ENCODE peak calls at places on chromosomes 13 and 19, in eight cellular contexts. H is transverse colon, L is ascending aorta, M is left lung, Z is cardiac fibroblast, V is natural killer cell, C is astrocyte of the spinal cord, N is AG09309. X is an unnamed sample.

GRCh38 chr19:51739466-51740213 is 12.0 kb downstream of the FPR1 start:
- DNase-seq in L (no peak), M (no peak), V (no peak), N (no peak), Z (no peak), H (no peak), C (no peak), X (no peak)

GRCh38 chr19:38388310-38389100 is at the start of gene SPRED3:
- DNase-seq in Z (no peak), M (peak; percentile 80), L (no peak), N (no peak), C (no peak), H (no peak), V (no peak), X (no peak)

GRCh38 chr19:4295972-4296771 is 6.0 kb downstream of the TMIGD2 start:
- DNase-seq in M (no peak), Z (no peak), H (peak; percentile 22), N (no peak), C (no peak), V (no peak), L (no peak), X (no peak)

GRCh38 chr13:99123101-99124045 is 77.3 kb upstream of the UBAC2 start:
- DNase-seq in C (peak; percentile 16), Z (peak; percentile 62), M (no peak), V (no peak), L (no peak), H (no peak), N (peak; percentile 23), X (no peak)

GRCh38 chr13:50415428-50415827 is 400.2 kb downstream of the KCNRG start:
- DNase-seq in N (no peak), L (no peak), V (no peak), H (no peak), Z (peak; percentile 27), M (no peak), C (no peak), X (no peak)

GRCh38 chr19:52170863-52171320 is 529 bp downstream of the ZNF836 start:
- DNase-seq in L (no peak), M (peak; percentile 84), C (no peak), Z (no peak), H (peak; percentile 27), N (no peak), V (no peak), X (no peak)

GRCh38 chr19:2249010-2249866 is at the start of gene AMH:
- DNase-seq in N (no peak), Z (no peak), V (no peak), L (no peak), H (no peak), M (peak; percentile 65), C (no peak), X (no peak)

GRCh38 chr13:77492982-77493381 is 42.5 kb upstream of the SCEL start:
- DNase-seq in L (no peak), V (no peak), Z (peak; percentile 58), C (peak; percentile 33), N (no peak), H (no peak), M (no peak), X (no peak)

GRCh38 chr13:46797468-46798237 is 692 bp upstream of the ESD start:
- DNase-seq in V (no peak), L (no peak), C (no peak), M (no peak), Z (no peak), N (no peak), H (no peak), X (no peak)

GRCh38 chr19:4267101-4267900 is 11.8 kb upstream of the SHD start:
- DNase-seq in M (peak; percentile 86), L (no peak), Z (peak; percentile 70), V (peak; percentile 46), C (peak; percentile 29), N (no peak), H (peak; percentile 68), X (no peak)

GRCh38 chr13:102355251-102355650 is 46.6 kb downstream of the FGF14 start:
- DNase-seq in L (no peak), C (no peak), Z (no peak), M (no peak), N (no peak), H (no peak), V (no peak), X (no peak)

GRCh38 chr13:71674776-71675352 is 192.1 kb downstream of the DACH1 start:
- DNase-seq in L (no peak), Z (no peak), V (no peak), N (no peak), M (no peak), H (no peak), C (no peak), X (no peak)
- TF ChIP-seq CTCF in L (no peak), Z (peak; percentile 13), V (no peak), N (no peak), M (no peak), H (no peak), C (peak; percentile 17), X (no peak)

DNA sequence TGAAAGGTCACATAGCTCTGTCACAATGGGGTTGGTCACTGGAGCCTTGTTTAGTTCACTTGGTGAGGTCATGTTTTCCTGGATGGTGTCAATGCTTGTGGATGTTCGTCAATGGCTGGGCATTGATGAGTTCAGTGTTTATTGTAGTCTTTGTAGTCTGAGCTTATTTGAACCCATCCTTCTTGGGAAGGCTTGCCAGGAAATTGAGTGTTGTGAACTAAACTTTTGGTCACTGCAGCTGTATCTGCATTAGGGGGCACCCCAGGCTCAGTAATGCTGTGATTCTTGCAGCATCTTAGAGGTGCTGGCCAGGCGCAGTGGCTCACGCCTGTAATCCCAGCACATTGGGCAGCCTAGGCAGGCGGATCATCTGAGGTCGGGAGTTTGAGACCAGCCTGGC is 22.0 kb downstream of the BLOC1S3 start:
- DNase-seq in C (peak; percentile 31), M (no peak), L (no peak), H (no peak), Z (peak; percentile 43), N (no peak), V (no peak), X (no peak)
- TF ChIP-seq CTCF in C (peak; percentile 27), M (no peak), L (no peak), H (no peak), Z (peak; percentile 21), N (peak; percentile 38), V (no peak), X (no peak)

GRCh38 chr19:47510516-47511127 is 4.2 kb downstream of the NAPA start:
- DNase-seq in L (no peak), C (no peak), Z (no peak), V (no peak), M (peak; percentile 33), N (no peak), H (no peak), X (no peak)
- TF ChIP-seq CTCF in L (no peak), C (no peak), Z (no peak), V (no peak), M (no peak), N (no peak), H (no peak), X (no peak)

GRCh38 chr13:35818577-35819165 is 312.5 kb downstream of the DCLK1 start:
- DNase-seq in V (no peak), M (no peak), Z (peak; percentile 72), L (no peak), H (no peak), C (peak; percentile 55), N (peak; percentile 33), X (no peak)
- TF ChIP-seq CTCF in V (peak; percentile 41), M (peak; percentile 53), Z (peak; percentile 62), L (peak; percentile 53), H (peak; percentile 61), C (peak; percentile 58), N (peak; percentile 70), X (peak; percentile 76)

GRCh38 chr19:56720281-56720680 is 48.7 kb upstream of the ZNF835 start:
- DNase-seq in N (no peak), L (no peak), H (no peak), V (no peak), M (no peak), C (no peak), Z (peak; percentile 1), X (no peak)

GRCh38 chr19:56727731-56728130 is 56.2 kb upstream of the ZNF835 start:
- DNase-seq in H (no peak), L (no peak), C (no peak), V (no peak), N (no peak), M (no peak), Z (no peak), X (no peak)

GRCh38 chr19:56721714-56722113 is 50.2 kb upstream of the ZNF835 start:
- DNase-seq in N (no peak), L (no peak), V (no peak), Z (no peak), C (no peak), M (no peak), H (no peak), X (no peak)

GRCh38 chr19:56725829-56726424 is 54.4 kb upstream of the ZNF835 start:
- DNase-seq in M (no peak), H (no peak), Z (peak; percentile 10), C (no peak), N (no peak), V (no peak), L (no peak), X (no peak)
- TF ChIP-seq CTCF in M (peak; percentile 13), H (no peak), Z (no peak), C (peak; percentile 15), N (peak; percentile 20), V (no peak), L (no peak), X (no peak)

DNA sequence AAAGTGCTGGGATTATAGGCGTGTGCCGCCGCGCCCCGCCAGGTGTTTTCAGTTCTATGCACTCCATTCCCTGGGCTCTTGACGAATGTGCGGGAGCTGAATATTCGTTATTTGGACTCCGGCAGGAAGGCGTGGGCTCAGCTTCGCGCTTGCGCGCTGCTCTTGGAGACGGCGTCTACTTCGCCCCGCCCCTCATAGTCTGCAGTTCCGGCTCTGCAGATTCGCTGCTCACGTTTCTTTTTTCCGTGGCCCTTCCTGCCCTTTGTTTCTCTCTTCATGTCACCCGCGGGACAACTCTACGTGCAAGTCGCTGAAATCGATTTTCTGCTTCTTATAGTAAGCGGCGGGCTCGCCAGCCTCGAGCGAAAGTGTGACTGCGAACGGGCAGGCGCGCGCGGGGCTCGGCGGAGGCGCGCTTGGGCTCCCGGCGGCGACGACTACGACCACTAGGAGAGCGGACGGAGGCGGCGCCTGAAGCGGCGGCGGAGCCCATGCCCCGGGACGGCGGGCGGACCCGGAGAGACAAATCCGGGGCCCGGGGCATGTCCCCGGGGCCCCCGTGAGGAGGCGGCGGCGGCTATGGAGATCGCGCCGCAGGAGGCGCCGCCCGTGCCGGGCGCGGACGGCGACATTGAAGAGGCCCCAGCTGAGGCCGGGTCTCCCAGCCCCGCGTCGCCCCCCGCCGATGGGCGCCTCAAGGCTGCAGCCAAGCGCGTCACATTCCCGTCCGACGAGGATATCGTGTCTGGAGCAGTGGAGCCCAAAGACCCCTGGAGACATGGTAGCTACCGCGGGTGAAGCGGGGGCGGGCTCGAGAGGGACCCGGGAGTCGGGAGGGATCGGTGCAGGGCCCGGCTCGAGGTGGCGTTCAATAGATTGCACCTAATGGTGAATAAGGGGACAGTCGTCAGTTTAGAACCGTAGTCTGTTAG is at the start of gene PPP1R37:
- DNase-seq in V (peak; percentile 86), N (peak; percentile 91), L (peak; percentile 71), M (peak; percentile 96), Z (peak; percentile 99), H (peak; percentile 95), C (peak; percentile 98), X (peak; percentile 95)
- TF ChIP-seq CTCF in V (peak; percentile 11), N (peak; percentile 8), L (no peak), M (peak; percentile 32), Z (no peak), H (peak; percentile 43), C (peak; percentile 22), X (peak; percentile 48)